ENCODE peak calls at places on chromosomes 2 and 18, in ten cellular contexts. C, K, S, U, R, D, F, P, M and A are unnamed samples.

GRCh38 chr2:98623657-98624056 is 15.3 kb downstream of the UNC50 start:
- DNase-seq in R (no peak), F (no peak), K (peak), U (peak), M (no peak), C (no peak), P (no peak), S (peak), D (no peak), A (no peak)

GRCh38 chr2:168961450-168962229 is 60.5 kb downstream of the G6PC2 start:
- DNase-seq in F (peak), K (peak), U (peak), M (peak), R (no peak), P (peak), D (no peak), S (no peak), C (peak), A (no peak)

GRCh38 chr18:811192-812122 is 585 bp downstream of the YES1 start:
- DNase-seq in D (no peak), C (no peak), K (peak), P (no peak), U (peak), F (no peak), R (no peak), M (no peak), S (peak), A (no peak)

GRCh38 chr2:73892631-73893329 is at the start of gene ACTG2:
- DNase-seq in S (no peak), F (no peak), K (peak), P (no peak), D (no peak), R (no peak), U (no peak), C (no peak), M (no peak), A (no peak)

GRCh38 chr2:204776781-204777559 is 231.7 kb downstream of the PARD3B start:
- DNase-seq in D (no peak), R (no peak), F (no peak), K (no peak), C (no peak), U (no peak), P (no peak), S (no peak), M (no peak), A (no peak)

GRCh38 chr18:55375930-55376329 is 212.1 kb downstream of the TCF4 start:
- DNase-seq in D (no peak), C (no peak), U (no peak), K (no peak), R (no peak), P (no peak), F (no peak), M (no peak), S (no peak), A (no peak)

GRCh38 chr2:179861027-179861776 is at the start of gene ZNF385B:
- DNase-seq in K (peak), P (no peak), R (no peak), U (peak), C (peak), M (peak), F (peak), D (no peak), S (peak), A (no peak)

GRCh38 chr2:26302846-26303245 is 43.1 kb upstream of the SELENOI start:
- DNase-seq in R (no peak), U (no peak), S (peak), P (no peak), K (no peak), D (no peak), F (no peak), C (no peak), M (no peak), A (no peak)

GRCh38 chr2:149716687-149717086 is 129.1 kb upstream of the MMADHC start:
- DNase-seq in R (no peak), S (no peak), M (no peak), F (no peak), C (no peak), U (no peak), D (no peak), P (no peak), K (no peak), A (no peak)

GRCh38 chr2:55511508-55512124 is 7.9 kb upstream of the CFAP36 start:
- DNase-seq in K (peak), P (peak), F (peak), C (no peak), M (peak), S (no peak), U (peak), R (no peak), D (no peak), A (no peak)

GRCh38 chr18:48996901-48997463 is 46.2 kb upstream of the SMAD7 start:
- DNase-seq in S (peak), C (no peak), M (peak), K (peak), D (peak), P (peak), F (no peak), U (peak), R (no peak), A (no peak)

GRCh38 chr2:10240911-10241610 is 61.6 kb upstream of the HPCAL1 start:
- DNase-seq in K (no peak), C (no peak), U (no peak), P (no peak), R (no peak), M (no peak), S (peak), D (no peak), F (no peak), A (no peak)

GRCh38 chr2:231709636-231709980 is 1.3 kb downstream of the PTMA start:
- DNase-seq in F (no peak), D (peak), R (no peak), S (peak), U (peak), K (peak), P (peak), M (no peak), C (no peak), A (peak)

GRCh38 chr2:187964742-187965141 is 326.9 kb upstream of the GULP1 start:
- DNase-seq in P (no peak), S (no peak), C (no peak), U (no peak), R (no peak), M (no peak), K (no peak), F (no peak), D (no peak), A (no peak)

GRCh38 chr2:69242651-69243051 is 144.4 kb downstream of the GFPT1 start:
- DNase-seq in C (no peak), U (no peak), K (peak), F (no peak), D (no peak), P (no peak), M (no peak), S (no peak), R (no peak), A (no peak)

GRCh38 chr2:33370886-33371285 is 105.6 kb upstream of the RASGRP3 start:
- DNase-seq in U (no peak), F (no peak), P (no peak), M (no peak), K (peak), R (no peak), S (no peak), C (no peak), D (no peak), A (no peak)

GRCh38 chr2:120625865-120626560 is 109.7 kb upstream of the GLI2 start:
- DNase-seq in U (no peak), R (no peak), S (no peak), K (no peak), D (no peak), F (no peak), P (no peak), C (no peak), M (no peak), A (no peak)

GRCh38 chr2:141109633-141110032 is 1021.2 kb downstream of the LRP1B start:
- DNase-seq in C (no peak), R (no peak), P (peak), M (peak), D (no peak), U (no peak), F (no peak), S (no peak), K (no peak), A (no peak)

GRCh38 chr18:32488078-32488477 is 17.4 kb upstream of the GAREM1 start:
- DNase-seq in S (no peak), C (no peak), D (no peak), R (no peak), F (no peak), K (no peak), U (no peak), P (no peak), M (no peak), A (no peak)

GRCh38 chr2:24352664-24353063 is 7.7 kb downstream of the ITSN2 start:
- DNase-seq in C (no peak), K (no peak), M (no peak), F (no peak), S (no peak), R (no peak), P (no peak), D (no peak), U (peak), A (no peak)

GRCh38 chr18:2002178-2002577 is 569.1 kb downstream of the METTL4 start:
- DNase-seq in P (no peak), M (no peak), D (no peak), U (no peak), R (no peak), C (no peak), K (no peak), F (no peak), S (peak), A (no peak)

GRCh38 chr2:182652326-182652725 is 63.7 kb upstream of the DNAJC10 start:
- DNase-seq in C (no peak), S (no peak), R (no peak), K (no peak), M (no peak), D (no peak), P (no peak), U (no peak), F (no peak), A (no peak)

GRCh38 chr2:67878743-67879142 is 184.1 kb downstream of the C1D start:
- DNase-seq in C (no peak), F (no peak), R (no peak), P (no peak), K (no peak), M (no peak), U (no peak), D (no peak), S (no peak), A (no peak)

GRCh38 chr2:43228782-43229659 is 2.6 kb upstream of the ZFP36L2 start:
- DNase-seq in P (no peak), M (no peak), F (no peak), R (no peak), S (no peak), D (no peak), U (no peak), C (no peak), K (peak), A (no peak)

GRCh38 chr2:169562519-169562918 is 11.1 kb downstream of the FASTKD1 start:
- DNase-seq in K (no peak), S (no peak), U (no peak), D (no peak), F (no peak), M (no peak), P (no peak), R (no peak), C (no peak), A (no peak)

GRCh38 chr18:70400473-70400872 is 111.6 kb downstream of the SOCS6 start:
- DNase-seq in P (no peak), C (no peak), S (no peak), K (no peak), R (no peak), M (no peak), D (no peak), F (no peak), U (no peak), A (no peak)

GRCh38 chr2:8421658-8422499 is 260.0 kb upstream of the ID2 start:
- DNase-seq in C (peak), P (no peak), K (no peak), F (no peak), R (no peak), M (no peak), U (no peak), D (no peak), S (no peak), A (no peak)

GRCh38 chr2:37819228-37819627 is 105.9 kb upstream of the RMDN2 start:
- DNase-seq in M (no peak), U (no peak), C (no peak), K (peak), F (no peak), P (no peak), R (no peak), S (no peak), D (no peak), A (no peak)

GRCh38 chr2:216349366-216349765 is 22.9 kb downstream of the MARCHF4 start:
- DNase-seq in C (no peak), D (no peak), F (no peak), R (no peak), S (no peak), U (no peak), K (no peak), P (no peak), M (no peak), A (no peak)

GRCh38 chr2:144650886-144651285 is 131.0 kb upstream of the ZEB2 start:
- DNase-seq in D (no peak), M (no peak), R (no peak), F (no peak), S (no peak), U (no peak), C (no peak), P (no peak), K (peak), A (no peak)

GRCh38 chr2:226031962-226032441 is 632.5 kb downstream of the NYAP2 start:
- DNase-seq in U (no peak), S (no peak), C (no peak), P (no peak), R (no peak), K (peak), M (peak), F (no peak), D (no peak), A (no peak)

GRCh38 chr2:29700560-29700959 is 220.8 kb downstream of the ALK start:
- DNase-seq in D (no peak), M (no peak), S (no peak), U (no peak), K (peak), C (no peak), R (no peak), P (no peak), F (no peak), A (no peak)

GRCh38 chr2:196927318-196928225 is 1.1 kb upstream of the PGAP1 start:
- DNase-seq in R (no peak), C (no peak), M (no peak), F (peak), S (no peak), P (peak), U (peak), K (peak), D (peak), A (no peak)

GRCh38 chr2:37781028-37781427 is 109.6 kb upstream of the CDC42EP3 start:
- DNase-seq in F (no peak), U (peak), S (no peak), D (no peak), C (no peak), R (no peak), M (peak), P (peak), K (peak), A (no peak)

GRCh38 chr18:48611785-48612480 is 73.1 kb downstream of the CTIF start:
- DNase-seq in F (no peak), R (no peak), D (no peak), S (no peak), M (no peak), U (no peak), P (no peak), C (no peak), K (no peak), A (no peak)

GRCh38 chr18:27378396-27379094 is 193.4 kb upstream of the CHST9 start:
- DNase-seq in K (peak), F (no peak), S (no peak), C (no peak), D (no peak), P (no peak), U (peak), R (no peak), M (no peak), A (no peak)

GRCh38 chr18:34086370-34086769 is 138.3 kb downstream of the NOL4 start:
- DNase-seq in R (no peak), S (no peak), C (no peak), F (no peak), U (no peak), P (no peak), K (no peak), M (no peak), D (no peak), A (no peak)

GRCh38 chr18:46754188-46754587 is 2.7 kb downstream of the ST8SIA5 start:
- DNase-seq in S (no peak), C (peak), D (no peak), U (no peak), M (no peak), P (no peak), R (no peak), K (peak), F (no peak), A (peak)

GRCh38 chr2:172086349-172087190 is 1.3 kb downstream of the DLX1 start:
- DNase-seq in R (no peak), S (no peak), F (peak), U (no peak), K (peak), P (no peak), C (no peak), D (peak), M (no peak), A (no peak)